ENCODE peak calls at places on chromosomes 13 and 19, in eight cellular contexts. R, H, I, U, P, L, N and Y are unnamed samples.

GRCh38 chr13:47707414-47707813 is 293.7 kb downstream of the SUCLA2 start:
- ATAC-seq in R (no peak), H (no peak), I (no peak), U (no peak), P (no peak), L (no peak), N (no peak), Y (no peak)

GRCh38 chr13:73325351-73326214 is 266.8 kb downstream of the KLF5 start:
- ATAC-seq in R (no peak), H (peak), I (no peak), U (no peak), P (no peak), L (no peak), N (no peak), Y (no peak)

GRCh38 chr13:46654956-46655726 is 102.2 kb downstream of the LRCH1 start:
- ATAC-seq in R (peak), H (no peak), I (no peak), U (no peak), P (no peak), L (no peak), N (peak), Y (no peak)

GRCh38 chr19:7556696-7557315 is 21.3 kb downstream of the PNPLA6 start:
- ATAC-seq in R (no peak), H (no peak), I (no peak), U (no peak), P (no peak), L (no peak), N (no peak), Y (no peak)

GRCh38 chr13:44854264-44855060 is 134.8 kb downstream of the NUFIP1 start:
- ATAC-seq in R (no peak), H (peak), I (no peak), U (no peak), P (no peak), L (no peak), N (peak), Y (peak)

GRCh38 chr13:32622827-32623226 is 36.6 kb downstream of the PDS5B start:
- ATAC-seq in R (no peak), H (no peak), I (no peak), U (no peak), P (no peak), L (no peak), N (no peak), Y (no peak)

GRCh38 chr19:31127132-31127967 is 221.9 kb downstream of the TSHZ3 start:
- ATAC-seq in R (no peak), H (no peak), I (no peak), U (no peak), P (no peak), L (peak), N (no peak), Y (no peak)

GRCh38 chr13:77714119-77714755 is 16.8 kb downstream of the SLAIN1 start:
- ATAC-seq in R (no peak), H (no peak), I (no peak), U (no peak), P (no peak), L (no peak), N (no peak), Y (no peak)

GRCh38 chr13:40662866-40663265 is 3.6 kb downstream of the FOXO1 start:
- ATAC-seq in R (no peak), H (no peak), I (no peak), U (no peak), P (no peak), L (no peak), N (no peak), Y (no peak)

GRCh38 chr13:113161433-113161832 is 3.0 kb downstream of the PROZ start:
- ATAC-seq in R (peak), H (no peak), I (no peak), U (no peak), P (peak), L (no peak), N (no peak), Y (no peak)

GRCh38 chr13:97301382-97302095 is 79.4 kb downstream of the MBNL2 start:
- ATAC-seq in R (no peak), H (no peak), I (no peak), U (no peak), P (no peak), L (peak), N (no peak), Y (no peak)